ENCODE peak calls at places on chromosomes 3 and 15, in nine cellular contexts. H is AG04450; Z is AG09319; O is fibroblast of pulmonary artery; U is anterior cingulate cortex; F is left lobe of liver; I is stimulated activated CD8-positive, alpha-beta memory T cell treated with anti-CD3 and anti-CD28 coated beads, Interleukin-7, amount 100 ng/mL, for 1 hour; R is iris pigment epithelial cell; V is suprapubic skin. W is an unnamed sample.

GRCh38 chr3:42850263-42850662 is 25.4 kb downstream of the CYP8B1 start:
- DNase-seq in V (no peak), U (no peak), O (no peak), R (no peak), I (no peak), Z (no peak), H (no peak), F (no peak), W (no peak)

GRCh38 chr3:52291508-52292181 is 4.0 kb downstream of the GLYCTK start:
- DNase-seq in F (peak), Z (no peak), I (no peak), U (no peak), O (no peak), V (peak), H (no peak), R (no peak), W (no peak)

GRCh38 chr3:68958932-68959331 is 26.6 kb upstream of the TAFA4 start:
- DNase-seq in F (no peak), O (no peak), I (no peak), H (no peak), V (no peak), Z (no peak), R (no peak), U (no peak), W (no peak)

GRCh38 chr3:110814170-110815007 is 257.2 kb upstream of the NECTIN3 start:
- DNase-seq in U (no peak), H (peak), Z (peak), V (no peak), R (peak), F (no peak), O (peak), I (no peak), W (peak)

GRCh38 chr15:42730135-42730534 is 6.8 kb downstream of the CDAN1 start:
- DNase-seq in H (no peak), U (no peak), R (no peak), Z (no peak), F (no peak), O (no peak), V (no peak), I (no peak), W (no peak)

GRCh38 chr3:101902041-101902440 is 52.7 kb downstream of the NFKBIZ start:
- DNase-seq in O (peak), Z (peak), I (no peak), U (no peak), F (no peak), V (no peak), R (peak), H (peak), W (peak)

GRCh38 chr3:24730173-24730572 is 235.5 kb upstream of the THRB start:
- DNase-seq in Z (no peak), H (no peak), I (no peak), O (no peak), U (no peak), R (peak), F (no peak), V (no peak), W (no peak)

GRCh38 chr3:45631486-45631885 is 36.9 kb downstream of the LIMD1 start:
- DNase-seq in I (no peak), Z (no peak), R (no peak), H (no peak), V (no peak), F (no peak), O (no peak), U (no peak), W (peak)

GRCh38 chr3:109900774-109901173 is 563.4 kb upstream of the DPPA4 start:
- DNase-seq in I (no peak), R (no peak), Z (no peak), U (no peak), O (no peak), H (no peak), F (no peak), V (no peak), W (no peak)

GRCh38 chr3:158420654-158421396 is 150.2 kb upstream of the MLF1 start:
- DNase-seq in I (no peak), H (peak), F (no peak), U (no peak), V (no peak), O (peak), R (peak), Z (peak), W (no peak)

GRCh38 chr3:166284994-166285393 is 447.8 kb upstream of the BCHE start:
- DNase-seq in H (peak), F (no peak), V (no peak), I (no peak), R (peak), Z (no peak), U (no peak), O (peak), W (peak)

GRCh38 chr15:78000089-78000926 is 77.2 kb downstream of the TBC1D2B start:
- DNase-seq in H (no peak), R (peak), U (no peak), O (peak), Z (no peak), F (peak), V (no peak), I (peak), W (peak)

GRCh38 chr15:42736178-42736792 is 643 bp downstream of the CDAN1 start:
- DNase-seq in I (no peak), R (peak), V (no peak), H (no peak), F (no peak), U (no peak), O (peak), Z (no peak), W (peak)

GRCh38 chr3:196519738-196520122 is 4.6 kb upstream of the SMCO1 start:
- DNase-seq in V (no peak), U (no peak), Z (no peak), R (no peak), F (no peak), H (no peak), O (no peak), I (no peak), W (no peak)

GRCh38 chr3:63519426-63519825 is 133.0 kb upstream of the SNTN start:
- DNase-seq in Z (no peak), H (no peak), R (peak), U (no peak), F (no peak), V (no peak), O (peak), I (no peak), W (no peak)

GRCh38 chr15:64232400-64232799 is 69.6 kb upstream of the PPIB start:
- DNase-seq in O (peak), H (no peak), U (no peak), F (no peak), I (no peak), R (peak), V (no peak), Z (peak), W (no peak)

GRCh38 chr3:22392859-22393258 is 641.8 kb upstream of the ZNF385D start:
- DNase-seq in F (no peak), H (no peak), V (no peak), I (no peak), R (no peak), O (no peak), Z (no peak), U (no peak), W (no peak)

GRCh38 chr3:161031134-161031533 is 74.0 kb downstream of the B3GALNT1 start:
- DNase-seq in O (no peak), Z (no peak), R (no peak), V (no peak), H (no peak), I (no peak), F (no peak), U (no peak), W (no peak)

GRCh38 chr15:34437687-34438086 is at the start of gene GOLGA8A:
- DNase-seq in V (no peak), O (peak), U (peak), I (peak), F (no peak), R (peak), Z (peak), H (no peak), W (peak)